ENCODE peak calls at places on chromosome 22, in nine cellular contexts. I, D, K, Y, B, V, S, O and J are unnamed samples.

GRCh38 chr22:39266398-39267030 is 21.7 kb upstream of the PDGFB start:
- DNase-seq in S (no peak), I (no peak), Y (no peak), D (no peak), B (no peak), O (no peak), K (no peak), V (no peak), J (no peak)

GRCh38 chr22:20173246-20173645 is 22.4 kb upstream of the CCDC188 start:
- DNase-seq in Y (no peak), V (no peak), O (no peak), D (no peak), I (no peak), K (no peak), B (no peak), S (no peak), J (no peak)

GRCh38 chr22:31106651-31107205 is 640 bp downstream of the SELENOM start:
- DNase-seq in I (peak; percentile 43), O (peak; percentile 82), K (no peak), B (peak; percentile 21), Y (no peak), D (no peak), S (no peak), V (no peak), J (peak; percentile 36)

GRCh38 chr22:38080847-38081635 is 2.9 kb downstream of the SLC16A8 start:
- DNase-seq in K (peak; percentile 55), Y (peak; percentile 71), D (no peak), O (no peak), B (no peak), V (no peak), I (no peak), S (no peak), J (peak; percentile 52)

GRCh38 chr22:30675436-30675835 is 7.8 kb upstream of the DUSP18 start:
- DNase-seq in Y (no peak), O (no peak), D (no peak), S (no peak), I (no peak), K (no peak), B (no peak), V (no peak), J (no peak)

GRCh38 chr22:48263431-48263765 is 1500.9 kb downstream of the TBC1D22A start:
- DNase-seq in B (no peak), K (no peak), I (no peak), O (no peak), D (no peak), S (no peak), V (no peak), Y (no peak), J (no peak)

GRCh38 chr22:47225931-47226633 is 463.6 kb downstream of the TBC1D22A start:
- DNase-seq in K (no peak), S (peak; percentile 41), Y (no peak), D (no peak), O (peak; percentile 45), I (no peak), B (no peak), V (no peak), J (no peak)

GRCh38 chr22:47602732-47603131 is 840.3 kb downstream of the TBC1D22A start:
- DNase-seq in V (no peak), S (peak; percentile 9), I (no peak), B (no peak), Y (no peak), D (no peak), O (peak; percentile 13), K (no peak), J (no peak)

GRCh38 chr22:47332246-47332980 is 570.0 kb downstream of the TBC1D22A start:
- DNase-seq in D (no peak), I (no peak), S (no peak), V (no peak), K (no peak), O (no peak), B (no peak), Y (no peak), J (no peak)

GRCh38 chr22:38792833-38793232 is 1.1 kb downstream of the DNAL4 start:
- DNase-seq in O (peak; percentile 9), Y (no peak), K (no peak), V (no peak), B (no peak), D (no peak), I (no peak), S (no peak), J (no peak)

GRCh38 chr22:24697141-24697540 is 77.4 kb downstream of the PIWIL3 start:
- DNase-seq in S (no peak), I (no peak), Y (no peak), V (no peak), B (no peak), O (no peak), K (no peak), D (no peak), J (no peak)

GRCh38 chr22:17867160-17867785 is 93.0 kb upstream of the BID start:
- DNase-seq in B (no peak), D (no peak), O (peak; percentile 84), Y (no peak), K (no peak), I (peak; percentile 64), V (no peak), S (no peak), J (no peak)

GRCh38 chr22:33706100-33706499 is 214.2 kb downstream of the LARGE1 start:
- DNase-seq in K (no peak), I (no peak), V (no peak), S (no peak), O (no peak), B (no peak), Y (peak; percentile 62), D (no peak), J (no peak)

GRCh38 chr22:26707581-26707980 is 50.2 kb downstream of the MIAT start:
- DNase-seq in V (no peak), S (no peak), B (no peak), O (no peak), Y (no peak), I (no peak), K (no peak), D (no peak), J (no peak)

GRCh38 chr22:32202161-32202538 is 2.7 kb downstream of the RFPL2 start:
- DNase-seq in B (no peak), Y (no peak), K (no peak), S (no peak), I (no peak), O (no peak), D (no peak), V (no peak), J (no peak)

GRCh38 chr22:32200752-32201151 is 4.1 kb downstream of the RFPL2 start:
- DNase-seq in O (no peak), S (no peak), Y (no peak), B (no peak), V (no peak), I (no peak), D (no peak), K (no peak), J (no peak)

GRCh38 chr22:32203181-32204105 is 1.4 kb downstream of the RFPL2 start:
- DNase-seq in S (no peak), D (no peak), B (peak; percentile 3), I (no peak), Y (no peak), K (no peak), V (peak; percentile 19), O (no peak), J (no peak)

GRCh38 chr22:32204211-32204855 is 540 bp downstream of the RFPL2 start:
- DNase-seq in O (no peak), V (peak; percentile 45), Y (no peak), B (peak; percentile 36), I (no peak), S (no peak), D (no peak), K (no peak), J (no peak)

GRCh38 chr22:32202539-32203180 is 2.2 kb downstream of the RFPL2 start:
- DNase-seq in B (peak; percentile 78), V (peak; percentile 79), I (no peak), Y (peak; percentile 61), K (peak; percentile 76), D (peak; percentile 18), O (no peak), S (no peak), J (peak; percentile 65)
- TF ChIP-seq CTCF in B (peak; percentile 31), V (peak; percentile 53), I (no peak), Y (peak; percentile 75), K (peak; percentile 55), D (peak; percentile 65), O (peak; percentile 9), S (peak; percentile 12), J (peak; percentile 63)

GRCh38 chr22:29524440-29525191 is 28.9 kb downstream of the THOC5 start:
- DNase-seq in B (peak; percentile 26), O (no peak), D (no peak), V (peak; percentile 64), Y (peak; percentile 41), I (no peak), K (no peak), S (no peak), J (peak; percentile 51)
- TF ChIP-seq CTCF in B (peak; percentile 31), O (peak; percentile 52), D (peak; percentile 46), V (peak; percentile 53), Y (no peak), I (no peak), K (peak; percentile 15), S (no peak), J (peak; percentile 12)

DNA sequence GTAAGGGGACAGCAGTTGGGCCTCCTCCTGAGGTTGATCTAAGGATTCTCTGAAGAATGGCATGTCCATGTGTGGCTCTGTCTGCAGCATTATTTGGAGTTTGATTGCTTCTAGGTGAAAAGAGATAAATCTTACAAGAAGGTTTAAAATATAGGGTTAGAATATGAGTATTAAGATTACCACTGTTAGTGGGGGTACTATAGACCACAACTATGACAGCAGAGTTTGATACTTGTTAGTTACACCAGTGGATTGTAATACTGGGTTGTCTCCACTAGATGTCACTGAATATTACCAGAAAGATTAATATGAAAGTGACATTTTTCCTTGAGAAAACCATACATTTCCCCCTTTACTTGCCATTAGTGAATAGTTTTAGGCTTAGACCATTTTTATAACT is 47.9 kb downstream of the ZNF280B start:
- DNase-seq in D (no peak), Y (no peak), O (no peak), V (no peak), K (no peak), I (no peak), B (peak; percentile 11), S (no peak), J (no peak)
- TF ChIP-seq CTCF in D (no peak), Y (peak; percentile 60), O (no peak), V (no peak), K (peak; percentile 40), I (no peak), B (peak; percentile 11), S (no peak), J (peak; percentile 73)

DNA sequence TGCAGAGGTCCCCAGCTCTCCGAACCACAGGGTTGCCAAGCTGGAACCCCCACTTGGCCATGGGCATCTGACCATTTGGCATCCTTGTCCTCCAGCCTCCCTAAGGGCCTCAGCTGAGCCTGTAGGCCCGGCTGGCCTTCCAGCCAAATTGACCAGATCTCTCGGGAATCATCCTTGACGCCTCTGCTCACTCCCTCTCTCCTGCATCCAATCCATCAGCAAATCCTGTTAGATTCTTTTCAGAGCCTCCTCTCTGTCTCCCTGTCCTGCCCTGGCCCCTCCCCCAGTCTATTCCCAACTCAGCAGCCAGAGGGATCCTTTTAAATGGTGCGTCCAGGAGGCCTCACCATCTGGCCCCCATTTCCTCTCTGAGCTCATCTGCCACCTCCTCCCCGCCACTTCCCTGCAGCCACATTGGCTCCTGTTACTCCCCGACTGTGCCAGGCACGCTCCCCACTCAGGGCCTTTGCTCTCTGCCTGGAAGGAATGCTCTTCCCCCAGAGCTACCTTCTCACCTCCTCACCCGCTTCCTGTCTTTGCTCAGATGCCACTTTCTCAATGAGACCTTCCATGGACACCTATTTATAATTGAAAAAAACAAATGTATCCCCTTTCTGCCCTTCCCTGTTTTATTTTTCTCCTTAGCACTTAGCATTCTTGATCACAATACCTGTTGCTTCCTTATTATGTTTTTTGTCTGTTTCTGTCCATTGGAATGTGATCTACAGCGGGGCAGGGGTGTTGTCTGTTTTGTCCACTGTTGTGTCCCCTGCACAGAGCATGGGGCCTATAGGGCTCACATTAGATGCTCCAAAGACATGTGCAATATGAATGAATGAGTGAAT is 78.1 kb downstream of the NFAM1 start:
- DNase-seq in V (no peak), Y (peak; percentile 90), D (no peak), B (no peak), S (no peak), I (no peak), O (no peak), K (no peak), J (peak; percentile 42)
- TF ChIP-seq CTCF in V (no peak), Y (no peak), D (no peak), B (no peak), S (no peak), I (no peak), O (no peak), K (no peak), J (no peak)